ENCODE peak calls at places on chromosomes 1 and 21, in seven cellular contexts. A is ovary, O is suprapubic skin, I is fibroblast of lung, S is left lung, T is cardiac muscle cell, G is tibial artery. Z is an unnamed sample. For H3K36me3, the result is how much of the 10 kb centered on the place peaks cover.

GRCh38 chr1:229254910-229255541 is 15.9 kb upstream of the RAB4A start:
- DNase-seq in A (no peak), O (no peak), I (peak), S (no peak), T (peak), G (no peak), Z (no peak)

GRCh38 chr1:39050001-39050400 is 23.9 kb downstream of the NDUFS5 start:
- DNase-seq in A (no peak), O (no peak), I (no peak), S (no peak), T (no peak), G (peak), Z (no peak)

GRCh38 chr21:46004168-46004861 is 22.7 kb downstream of the COL6A1 start:
- DNase-seq in A (no peak), O (no peak), I (no peak), S (peak), T (no peak), G (no peak), Z (no peak)

GRCh38 chr1:226029093-226029496 is 30.0 kb upstream of the SDE2 start:
- DNase-seq in A (no peak), O (no peak), I (no peak), S (no peak), T (no peak), G (no peak), Z (no peak)

GRCh38 chr1:220717800-220718640 is 27.9 kb downstream of the C1orf115 start:
- DNase-seq in A (no peak), O (no peak), I (no peak), S (no peak), T (no peak), G (no peak), Z (no peak)

GRCh38 chr1:19268445-19268844 is 16.8 kb downstream of the MRTO4 start:
- DNase-seq in A (no peak), O (peak), I (no peak), S (no peak), T (no peak), G (no peak), Z (no peak)

GRCh38 chr1:204711103-204711946 is 25.8 kb upstream of the LRRN2 start:
- DNase-seq in A (no peak), O (no peak), I (no peak), S (no peak), T (peak), G (no peak), Z (no peak)

GRCh38 chr1:55679971-55680370 is 464.8 kb upstream of the USP24 start:
- DNase-seq in A (no peak), O (no peak), I (peak), S (no peak), T (no peak), G (no peak), Z (no peak)

GRCh38 chr21:40707271-40707670 is 139.7 kb downstream of the DSCAM start:
- DNase-seq in A (no peak), O (no peak), I (no peak), S (no peak), T (no peak), G (no peak), Z (no peak)

GRCh38 chr21:37547615-37547975 is 181.0 kb downstream of the DYRK1A start:
- DNase-seq in A (no peak), O (no peak), I (no peak), S (no peak), T (no peak), G (no peak), Z (peak)

GRCh38 chr1:97925982-97926708 is 5.3 kb upstream of the DPYD start:
- DNase-seq in A (no peak), O (no peak), I (no peak), S (no peak), T (no peak), G (no peak), Z (no peak)

GRCh38 chr1:229880271-229881170 is 186.5 kb upstream of the GALNT2 start:
- DNase-seq in A (no peak), O (no peak), I (no peak), S (no peak), T (no peak), G (no peak), Z (no peak)

GRCh38 chr1:38014171-38014570 is 1.6 kb downstream of the UTP11 start:
- DNase-seq in A (no peak), O (no peak), I (no peak), S (no peak), T (peak), G (no peak), Z (no peak)
- H3K27ac ChIP-seq in A (no peak), O (no peak), I (no peak), S (no peak), T (no peak), G (no peak), Z (no peak)

DNA sequence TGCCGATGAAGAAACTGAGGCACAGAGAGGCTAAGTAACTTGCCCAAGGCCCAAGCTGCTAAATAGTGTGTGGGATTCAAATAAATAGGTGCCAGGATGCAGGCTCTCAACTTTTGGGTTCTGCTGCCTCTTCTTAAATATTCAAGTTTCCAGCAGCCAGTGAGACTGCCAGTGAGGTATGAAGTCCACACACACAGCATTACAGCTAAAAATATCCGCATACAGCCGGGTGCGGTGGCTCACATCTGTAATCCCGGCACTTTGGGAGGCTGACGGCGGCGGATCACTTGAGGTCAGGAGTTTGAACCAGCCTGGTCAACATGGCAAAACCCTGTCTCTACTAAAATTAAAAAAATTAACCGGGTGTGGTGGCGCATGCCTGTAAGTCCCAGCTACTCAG is 78.4 kb upstream of the DIRAS3 start:
- DNase-seq in A (no peak), O (no peak), I (no peak), S (no peak), T (no peak), G (no peak), Z (peak)
- H3K36me3 ChIP-seq in A (under half), O (half or more), I (under half), S (under half), T (under half), G (under half), Z (under half)

GRCh38 chr1:153549741-153550397 is 811 bp upstream of the S100A3 start:
- DNase-seq in A (no peak), O (no peak), I (no peak), S (no peak), T (no peak), G (peak), Z (no peak)

GRCh38 chr1:153547560-153548551 is 1.2 kb downstream of the S100A3 start:
- DNase-seq in A (no peak), O (no peak), I (no peak), S (no peak), T (no peak), G (peak), Z (no peak)

GRCh38 chr1:153550398-153550758 is 1.3 kb upstream of the S100A3 start:
- DNase-seq in A (no peak), O (no peak), I (no peak), S (no peak), T (no peak), G (no peak), Z (no peak)

GRCh38 chr1:153550827-153551512 is 1.9 kb upstream of the S100A3 start:
- DNase-seq in A (no peak), O (no peak), I (no peak), S (no peak), T (no peak), G (peak), Z (no peak)

DNA sequence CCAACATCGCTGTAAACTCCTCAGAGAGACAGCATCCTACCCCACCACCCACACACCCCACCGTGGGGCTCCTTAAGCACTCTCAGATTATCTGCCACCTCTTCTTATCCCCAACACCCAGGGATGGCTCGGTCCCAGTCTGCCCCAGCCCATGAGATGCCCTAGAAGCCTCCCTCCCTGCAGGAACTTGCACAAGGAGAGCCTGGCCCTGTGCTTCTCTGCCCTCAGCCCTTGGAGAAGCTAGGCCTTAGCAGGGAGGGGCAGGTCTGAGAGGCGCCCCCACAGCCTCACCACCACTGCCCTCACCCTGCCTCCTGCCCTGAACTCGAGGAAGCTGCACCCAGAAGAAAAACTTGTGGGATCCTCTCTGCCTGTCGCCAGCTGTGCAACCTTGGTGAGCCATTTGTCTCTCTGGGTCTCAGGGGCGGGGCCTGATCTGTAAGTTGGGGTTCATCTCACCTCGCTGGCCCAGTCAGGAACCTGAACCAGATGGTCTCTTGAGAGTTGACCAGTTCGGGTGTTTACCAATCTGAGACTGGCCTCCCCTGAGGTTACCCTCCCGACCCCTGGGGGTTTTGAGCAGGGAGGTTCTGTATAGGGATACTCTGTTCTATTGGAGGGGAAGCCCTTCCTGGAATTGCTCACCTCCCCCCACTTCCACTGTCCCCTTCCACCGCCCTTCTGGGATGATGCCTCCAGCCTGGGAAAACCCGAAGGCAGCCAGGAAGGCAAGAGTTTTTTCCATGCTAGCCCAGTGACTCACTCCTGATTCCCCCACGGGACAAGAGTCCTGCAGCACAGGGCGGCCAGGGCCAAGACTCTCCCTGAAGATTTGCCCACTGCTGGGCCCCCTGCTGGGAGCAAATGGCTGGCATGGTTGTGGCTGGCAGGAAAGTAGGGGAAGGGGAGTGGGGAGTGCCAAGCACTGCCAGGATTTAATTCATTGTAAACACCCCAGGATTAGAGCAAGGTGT is at the start of gene S100A3:
- DNase-seq in A (no peak), O (peak), I (peak), S (no peak), T (peak), G (peak), Z (peak)
- H3K27ac ChIP-seq in A (no peak), O (peak), I (peak), S (peak), T (no peak), G (peak), Z (peak)

GRCh38 chr1:231248778-231249177 is 7.8 kb downstream of the GNPAT start:
- DNase-seq in A (no peak), O (no peak), I (peak), S (no peak), T (no peak), G (no peak), Z (no peak)
- H3K36me3 ChIP-seq in A (under half), O (under half), I (under half), S (under half), T (under half), G (under half), Z (under half)

GRCh38 chr1:235077571-235078479 is 50.8 kb downstream of the TOMM20 start:
- DNase-seq in A (no peak), O (no peak), I (peak), S (peak), T (no peak), G (no peak), Z (no peak)
- H3K27ac ChIP-seq in A (no peak), O (peak), I (peak), S (peak), T (peak), G (peak), Z (no peak)

DNA sequence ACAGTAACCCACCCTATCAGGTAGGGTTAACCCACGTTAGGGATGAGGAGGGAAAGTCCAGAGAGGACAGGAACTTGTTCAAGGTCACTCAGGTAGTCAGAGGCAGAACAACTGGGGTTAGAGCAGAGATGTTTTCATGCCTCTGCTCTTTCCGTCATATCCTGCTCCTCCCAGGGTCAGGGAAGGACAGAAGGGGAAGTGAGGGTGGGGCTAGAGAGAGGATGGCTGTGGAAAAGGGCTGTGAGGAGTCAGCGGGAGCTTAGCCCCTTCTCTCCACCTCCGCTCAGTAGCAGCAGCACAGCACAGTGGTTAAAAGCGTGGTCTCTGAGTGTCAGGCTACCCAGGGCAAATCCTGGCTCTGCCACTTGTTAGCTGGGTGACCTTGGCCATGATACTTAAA is 36.5 kb downstream of the DDX20 start:
- DNase-seq in A (no peak), O (no peak), I (no peak), S (no peak), T (peak), G (no peak), Z (no peak)
- H3K36me3 ChIP-seq in A (under half), O (under half), I (under half), S (under half), T (under half), G (under half), Z (under half)

GRCh38 chr1:15693371-15693770 is 9.3 kb downstream of the PLEKHM2 start:
- DNase-seq in A (no peak), O (no peak), I (no peak), S (no peak), T (no peak), G (no peak), Z (no peak)
- H3K27ac ChIP-seq in A (no peak), O (no peak), I (no peak), S (no peak), T (peak), G (no peak), Z (no peak)

GRCh38 chr1:231397882-231398671 is 24.0 kb downstream of the EGLN1 start:
- DNase-seq in A (no peak), O (no peak), I (no peak), S (no peak), T (no peak), G (no peak), Z (no peak)

GRCh38 chr1:231396643-231397042 is 25.4 kb downstream of the EGLN1 start:
- DNase-seq in A (no peak), O (no peak), I (no peak), S (no peak), T (no peak), G (no peak), Z (no peak)

GRCh38 chr1:231395051-231395995 is 26.8 kb downstream of the EGLN1 start:
- DNase-seq in A (no peak), O (no peak), I (peak), S (no peak), T (peak), G (no peak), Z (peak)

GRCh38 chr1:231393668-231394067 is 28.4 kb downstream of the EGLN1 start:
- DNase-seq in A (no peak), O (no peak), I (no peak), S (no peak), T (peak), G (no peak), Z (no peak)

DNA sequence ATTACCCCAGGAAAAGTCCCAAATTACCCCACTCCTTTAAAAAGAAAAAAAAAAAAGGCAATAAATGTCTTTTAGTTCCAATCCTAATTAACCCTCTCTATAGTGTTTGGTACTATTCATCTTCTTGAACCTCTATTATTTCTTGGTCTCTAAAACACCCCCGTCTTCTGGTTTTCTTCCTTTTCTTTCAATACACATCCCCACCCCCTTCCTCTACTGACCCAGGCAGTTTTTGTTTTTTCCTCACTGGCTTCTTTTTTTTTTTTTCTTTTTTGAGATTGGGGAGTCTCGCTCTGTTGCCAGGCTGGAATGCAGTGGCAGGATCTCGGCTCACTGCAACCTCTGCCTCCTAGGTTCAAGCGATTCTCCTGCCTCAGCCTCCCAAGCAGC is 26.1 kb downstream of the EGLN1 start:
- DNase-seq in A (no peak), O (no peak), I (no peak), S (no peak), T (no peak), G (no peak), Z (no peak)
- H3K36me3 ChIP-seq in A (under half), O (under half), I (under half), S (under half), T (under half), G (under half), Z (under half)

Z was measured in SJSA1.